ENCODE peak calls at places on chromosomes 11 and 22, in seven cellular contexts. One of them, this sample, is unnamed.

GRCh38 chr11:45110562-45110961 is 35.9 kb upstream of the PRDM11 start:
- DNase-seq in A549: peak; percentile 78
- DNase-seq in AG04450: peak; percentile 57
- DNase-seq in Panc1: no peak
- DNase-seq in adrenal gland: no peak
- DNase-seq in Peyer's patch: peak; percentile 51
- DNase-seq in thyroid gland: peak; percentile 37
- DNase-seq in this sample: no peak

GRCh38 chr11:102191832-102192231 is 81.6 kb downstream of the YAP1 start:
- DNase-seq in adrenal gland: no peak
- DNase-seq in AG04450: no peak
- DNase-seq in Peyer's patch: no peak
- DNase-seq in thyroid gland: no peak
- DNase-seq in A549: no peak
- DNase-seq in Panc1: no peak
- DNase-seq in this sample: no peak

GRCh38 chr11:42205518-42205917 is 746.1 kb upstream of the LRRC4C start:
- DNase-seq in Peyer's patch: peak; percentile 49
- DNase-seq in AG04450: no peak
- DNase-seq in thyroid gland: no peak
- DNase-seq in Panc1: no peak
- DNase-seq in adrenal gland: no peak
- DNase-seq in A549: no peak
- DNase-seq in this sample: no peak

GRCh38 chr11:20973959-20974358 is 304.6 kb downstream of the NELL1 start:
- DNase-seq in Panc1: no peak
- DNase-seq in AG04450: no peak
- DNase-seq in adrenal gland: no peak
- DNase-seq in A549: no peak
- DNase-seq in thyroid gland: no peak
- DNase-seq in Peyer's patch: no peak
- DNase-seq in this sample: no peak

GRCh38 chr11:8168485-8169257 is at the start of gene RIC3:
- DNase-seq in Panc1: no peak
- DNase-seq in thyroid gland: peak; percentile 74
- DNase-seq in AG04450: no peak
- DNase-seq in A549: peak; percentile 29
- DNase-seq in adrenal gland: peak; percentile 81
- DNase-seq in Peyer's patch: peak; percentile 48
- DNase-seq in this sample: peak; percentile 79

GRCh38 chr11:113293936-113294335 is 20.4 kb upstream of the TTC12 start:
- DNase-seq in adrenal gland: no peak
- DNase-seq in Panc1: no peak
- DNase-seq in Peyer's patch: no peak
- DNase-seq in AG04450: no peak
- DNase-seq in A549: no peak
- DNase-seq in thyroid gland: no peak
- DNase-seq in this sample: no peak

GRCh38 chr11:44910591-44910990 is 40.1 kb downstream of the TP53I11 start:
- DNase-seq in AG04450: no peak
- DNase-seq in adrenal gland: no peak
- DNase-seq in thyroid gland: no peak
- DNase-seq in A549: no peak
- DNase-seq in Panc1: no peak
- DNase-seq in Peyer's patch: no peak
- DNase-seq in this sample: no peak

GRCh38 chr11:92829671-92830070 is 139.8 kb upstream of the MTNR1B start:
- DNase-seq in thyroid gland: no peak
- DNase-seq in AG04450: no peak
- DNase-seq in Panc1: no peak
- DNase-seq in A549: no peak
- DNase-seq in Peyer's patch: no peak
- DNase-seq in adrenal gland: no peak
- DNase-seq in this sample: no peak

GRCh38 chr11:119352857-119353260 is 6.4 kb upstream of the MFRP start:
- DNase-seq in thyroid gland: peak; percentile 48
- DNase-seq in AG04450: no peak
- DNase-seq in A549: no peak
- DNase-seq in adrenal gland: peak; percentile 81
- DNase-seq in Panc1: no peak
- DNase-seq in Peyer's patch: peak; percentile 52
- DNase-seq in this sample: no peak

GRCh38 chr11:78654071-78654470 is 79.4 kb upstream of the NARS2 start:
- DNase-seq in A549: no peak
- DNase-seq in adrenal gland: peak; percentile 13
- DNase-seq in Peyer's patch: no peak
- DNase-seq in thyroid gland: no peak
- DNase-seq in Panc1: no peak
- DNase-seq in AG04450: no peak
- DNase-seq in this sample: no peak

GRCh38 chr11:898160-898517 is 12.5 kb downstream of the CHID1 start:
- DNase-seq in Peyer's patch: no peak
- DNase-seq in A549: peak; percentile 57
- DNase-seq in adrenal gland: no peak
- DNase-seq in Panc1: no peak
- DNase-seq in thyroid gland: peak; percentile 65
- DNase-seq in AG04450: no peak
- DNase-seq in this sample: no peak

GRCh38 chr11:35850191-35850590 is 93.7 kb upstream of the LDLRAD3 start:
- DNase-seq in Peyer's patch: no peak
- DNase-seq in thyroid gland: no peak
- DNase-seq in AG04450: no peak
- DNase-seq in Panc1: no peak
- DNase-seq in adrenal gland: no peak
- DNase-seq in A549: no peak
- DNase-seq in this sample: no peak

GRCh38 chr11:122647728-122648127 is 7.8 kb upstream of the UBASH3B start:
- DNase-seq in Panc1: no peak
- DNase-seq in thyroid gland: no peak
- DNase-seq in AG04450: no peak
- DNase-seq in A549: no peak
- DNase-seq in adrenal gland: no peak
- DNase-seq in Peyer's patch: no peak
- DNase-seq in this sample: no peak

GRCh38 chr11:122645847-122646246 is 9.7 kb upstream of the UBASH3B start:
- DNase-seq in thyroid gland: no peak
- DNase-seq in Peyer's patch: no peak
- DNase-seq in A549: no peak
- DNase-seq in Panc1: no peak
- DNase-seq in adrenal gland: no peak
- DNase-seq in AG04450: no peak
- DNase-seq in this sample: no peak

GRCh38 chr11:122649133-122649532 is 6.4 kb upstream of the UBASH3B start:
- DNase-seq in thyroid gland: no peak
- DNase-seq in AG04450: no peak
- DNase-seq in adrenal gland: no peak
- DNase-seq in Peyer's patch: no peak
- DNase-seq in Panc1: no peak
- DNase-seq in A549: no peak
- DNase-seq in this sample: no peak

GRCh38 chr11:122642971-122643370 is 12.6 kb upstream of the UBASH3B start:
- DNase-seq in A549: peak; percentile 88
- DNase-seq in thyroid gland: no peak
- DNase-seq in AG04450: no peak
- DNase-seq in adrenal gland: no peak
- DNase-seq in Panc1: no peak
- DNase-seq in Peyer's patch: no peak
- DNase-seq in this sample: no peak

GRCh38 chr11:122646549-122647340 is 8.8 kb upstream of the UBASH3B start:
- DNase-seq in Peyer's patch: no peak
- DNase-seq in AG04450: no peak
- DNase-seq in adrenal gland: no peak
- DNase-seq in A549: no peak
- DNase-seq in thyroid gland: no peak
- DNase-seq in Panc1: no peak
- DNase-seq in this sample: no peak
- H3K27ac ChIP-seq in Peyer's patch: no peak overlapping the region
- H3K27ac ChIP-seq in AG04450: peak overlapping the region; percentile 74
- H3K27ac ChIP-seq in adrenal gland: no peak overlapping the region
- H3K27ac ChIP-seq in A549: peak overlapping the region; percentile 71
- H3K27ac ChIP-seq in thyroid gland: no peak overlapping the region
- H3K27ac ChIP-seq in Panc1: no peak overlapping the region
- H3K27ac ChIP-seq in this sample: no peak overlapping the region

DNA sequence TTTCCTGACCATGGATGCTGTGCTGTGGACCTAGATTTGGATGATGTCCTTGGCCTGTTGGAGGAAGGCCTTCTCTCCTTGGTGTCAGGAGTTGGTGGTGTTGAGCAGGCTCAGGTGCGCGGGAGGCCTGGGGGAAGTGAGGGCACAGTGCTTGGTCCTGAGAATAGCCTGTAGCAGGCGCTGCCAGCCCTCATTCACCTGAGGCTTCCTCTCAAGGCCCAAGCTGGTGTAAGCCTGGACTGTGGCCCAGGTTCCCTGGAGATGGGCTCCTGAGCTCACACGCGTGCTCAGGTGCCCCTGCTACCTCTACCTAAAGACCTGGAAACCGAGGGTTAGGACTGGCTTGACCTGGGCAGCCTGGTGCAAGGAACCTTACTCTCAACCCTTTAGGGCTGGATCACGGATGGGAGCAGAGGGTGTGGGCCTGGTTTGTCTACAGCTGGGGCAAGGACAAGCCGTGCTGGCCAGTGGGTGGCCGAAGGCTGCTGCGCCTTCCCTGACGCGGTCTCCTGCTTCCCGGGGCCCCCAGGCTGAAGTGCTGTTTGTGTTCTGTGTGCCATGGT is 7.8 kb upstream of the GRAMD4 start:
- DNase-seq in AG04450: no peak
- DNase-seq in thyroid gland: no peak
- DNase-seq in Peyer's patch: no peak
- DNase-seq in adrenal gland: no peak
- DNase-seq in Panc1: no peak
- DNase-seq in A549: no peak
- DNase-seq in this sample: no peak
- TF ChIP-seq CTCF in AG04450: no peak
- TF ChIP-seq CTCF in thyroid gland: no peak
- TF ChIP-seq CTCF in Peyer's patch: peak; percentile 16
- TF ChIP-seq CTCF in adrenal gland: no peak
- TF ChIP-seq CTCF in Panc1: no peak
- TF ChIP-seq CTCF in A549: no peak
- TF ChIP-seq CTCF in this sample: no peak

GRCh38 chr22:44613196-44613595 is 88.8 kb upstream of the PRR5 start:
- DNase-seq in A549: no peak
- DNase-seq in adrenal gland: no peak
- DNase-seq in Peyer's patch: no peak
- DNase-seq in Panc1: no peak
- DNase-seq in thyroid gland: no peak
- DNase-seq in AG04450: no peak
- DNase-seq in this sample: no peak

GRCh38 chr22:44616882-44617655 is 84.9 kb upstream of the PRR5 start:
- DNase-seq in A549: no peak
- DNase-seq in Panc1: no peak
- DNase-seq in Peyer's patch: no peak
- DNase-seq in thyroid gland: peak; percentile 12
- DNase-seq in adrenal gland: no peak
- DNase-seq in AG04450: no peak
- DNase-seq in this sample: no peak

GRCh38 chr22:44616461-44616860 is 85.5 kb upstream of the PRR5 start:
- DNase-seq in Peyer's patch: no peak
- DNase-seq in thyroid gland: no peak
- DNase-seq in Panc1: no peak
- DNase-seq in A549: no peak
- DNase-seq in adrenal gland: no peak
- DNase-seq in AG04450: no peak
- DNase-seq in this sample: no peak

GRCh38 chr22:44615602-44616180 is 86.3 kb upstream of the PRR5 start:
- DNase-seq in A549: no peak
- DNase-seq in thyroid gland: no peak
- DNase-seq in Panc1: no peak
- DNase-seq in AG04450: no peak
- DNase-seq in adrenal gland: no peak
- DNase-seq in Peyer's patch: no peak
- DNase-seq in this sample: no peak

DNA sequence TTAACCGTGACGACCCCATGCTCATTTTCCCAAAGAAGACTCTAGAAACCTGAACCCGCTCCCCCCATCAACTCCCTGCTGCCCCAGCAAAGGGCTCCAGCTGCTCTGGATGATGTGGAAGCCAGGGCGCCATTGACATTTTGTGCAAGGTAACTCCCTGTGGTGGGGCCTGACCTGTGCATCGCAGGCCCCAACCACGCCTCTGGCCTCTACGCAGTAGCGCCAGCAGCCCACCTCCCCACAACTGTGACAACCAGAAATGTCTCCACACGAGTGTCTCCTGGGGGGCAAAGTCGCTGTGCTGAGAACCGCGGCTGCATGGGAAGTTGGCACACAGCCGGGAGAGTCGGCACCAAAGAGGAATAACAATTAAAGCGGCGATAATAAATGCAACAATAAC is 86.9 kb upstream of the PRR5 start:
- DNase-seq in Panc1: no peak
- DNase-seq in adrenal gland: no peak
- DNase-seq in A549: no peak
- DNase-seq in thyroid gland: no peak
- DNase-seq in Peyer's patch: no peak
- DNase-seq in AG04450: no peak
- DNase-seq in this sample: no peak
- H3K9me3 ChIP-seq in Panc1: no peaks in the 10 kb centered on the region
- H3K9me3 ChIP-seq in adrenal gland: no peaks in the 10 kb centered on the region
- H3K9me3 ChIP-seq in A549: peaks cover 3% of the 10 kb centered on the region
- H3K9me3 ChIP-seq in thyroid gland: no peaks in the 10 kb centered on the region
- H3K9me3 ChIP-seq in Peyer's patch: peaks cover 20% of the 10 kb centered on the region
- H3K9me3 ChIP-seq in AG04450: peaks cover 40% of the 10 kb centered on the region
- H3K9me3 ChIP-seq in this sample: peaks cover 16% of the 10 kb centered on the region

GRCh38 chr22:44919691-44920090 is 90.1 kb downstream of the PHF21B start:
- DNase-seq in adrenal gland: no peak
- DNase-seq in Peyer's patch: no peak
- DNase-seq in AG04450: no peak
- DNase-seq in thyroid gland: no peak
- DNase-seq in Panc1: no peak
- DNase-seq in A549: no peak
- DNase-seq in this sample: no peak

GRCh38 chr22:44917372-44918165 is 92.2 kb downstream of the PHF21B start:
- DNase-seq in AG04450: no peak
- DNase-seq in Peyer's patch: peak; percentile 33
- DNase-seq in A549: no peak
- DNase-seq in Panc1: no peak
- DNase-seq in adrenal gland: no peak
- DNase-seq in thyroid gland: no peak
- DNase-seq in this sample: peak; percentile 59

GRCh38 chr22:44920183-44920582 is 89.6 kb downstream of the PHF21B start:
- DNase-seq in adrenal gland: no peak
- DNase-seq in Peyer's patch: no peak
- DNase-seq in A549: no peak
- DNase-seq in AG04450: no peak
- DNase-seq in Panc1: no peak
- DNase-seq in thyroid gland: no peak
- DNase-seq in this sample: peak; percentile 56

GRCh38 chr22:44918166-44918924 is 91.5 kb downstream of the PHF21B start:
- DNase-seq in Panc1: no peak
- DNase-seq in adrenal gland: no peak
- DNase-seq in Peyer's patch: peak; percentile 28
- DNase-seq in thyroid gland: no peak
- DNase-seq in AG04450: no peak
- DNase-seq in A549: no peak
- DNase-seq in this sample: peak; percentile 52

DNA sequence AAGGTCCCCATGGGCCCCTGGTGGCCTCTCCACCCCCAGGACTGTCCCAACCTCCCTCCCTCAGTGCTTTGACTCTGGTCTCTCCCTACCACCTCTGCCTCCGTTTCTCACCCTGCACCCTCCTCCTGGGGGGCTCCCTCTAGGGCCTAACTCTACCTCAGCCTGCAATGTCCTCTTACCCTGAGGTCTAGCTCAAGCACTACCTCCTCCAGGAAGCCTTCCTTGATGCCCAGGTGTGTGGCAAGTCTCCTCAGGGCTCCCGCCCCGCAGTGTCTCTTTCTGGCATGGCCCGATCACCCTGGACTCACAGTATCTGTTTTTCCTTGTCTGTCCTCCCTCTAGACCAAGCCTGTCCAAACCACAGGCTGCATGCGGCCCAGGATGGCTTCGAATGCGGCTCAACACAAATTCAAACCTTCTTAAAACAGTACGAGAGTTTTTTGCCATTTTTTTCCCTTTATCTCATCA is 90.8 kb downstream of the PHF21B start:
- DNase-seq in adrenal gland: no peak
- DNase-seq in Panc1: no peak
- DNase-seq in Peyer's patch: no peak
- DNase-seq in AG04450: no peak
- DNase-seq in thyroid gland: no peak
- DNase-seq in A549: no peak
- DNase-seq in this sample: no peak
- H3K27ac ChIP-seq in adrenal gland: no peak overlapping the region
- H3K27ac ChIP-seq in Panc1: no peak overlapping the region
- H3K27ac ChIP-seq in Peyer's patch: no peak overlapping the region
- H3K27ac ChIP-seq in AG04450: no peak overlapping the region
- H3K27ac ChIP-seq in thyroid gland: no peak overlapping the region
- H3K27ac ChIP-seq in A549: no peak overlapping the region
- H3K27ac ChIP-seq in this sample: no peak overlapping the region